ENCODE peak calls at places on chromosomes 4 and X, in nine cellular contexts. One of them, this sample, is unnamed.

GRCh38 chr4:23920716-23921446 is 31.0 kb upstream of the PPARGC1A start:
- DNase-seq in sigmoid colon: no peak
- DNase-seq in astrocyte of the cerebellum: no peak
- DNase-seq in fibroblast of mammary gland: no peak
- DNase-seq in foreskin fibroblast: no peak
- DNase-seq in MCF 10A: no peak
- DNase-seq in natural killer cell: no peak
- DNase-seq in GM12865: no peak
- DNase-seq in adrenal gland: no peak
- DNase-seq in this sample: peak

GRCh38 chrX:39813631-39814246 is 284.0 kb downstream of the BCOR start:
- DNase-seq in adrenal gland: peak
- DNase-seq in MCF 10A: peak
- DNase-seq in sigmoid colon: peak
- DNase-seq in foreskin fibroblast: peak
- DNase-seq in natural killer cell: no peak
- DNase-seq in astrocyte of the cerebellum: peak
- DNase-seq in fibroblast of mammary gland: peak
- DNase-seq in GM12865: no peak
- DNase-seq in this sample: peak

GRCh38 chrX:20857746-20858145 is 516.5 kb upstream of the CNKSR2 start:
- DNase-seq in GM12865: no peak
- DNase-seq in fibroblast of mammary gland: peak
- DNase-seq in sigmoid colon: peak
- DNase-seq in foreskin fibroblast: peak
- DNase-seq in natural killer cell: no peak
- DNase-seq in adrenal gland: no peak
- DNase-seq in astrocyte of the cerebellum: no peak
- DNase-seq in MCF 10A: peak
- DNase-seq in this sample: peak

GRCh38 chrX:153981771-153982533 is 9.4 kb downstream of the TMEM187 start:
- DNase-seq in GM12865: no peak
- DNase-seq in natural killer cell: no peak
- DNase-seq in sigmoid colon: no peak
- DNase-seq in foreskin fibroblast: peak
- DNase-seq in MCF 10A: no peak
- DNase-seq in adrenal gland: peak
- DNase-seq in fibroblast of mammary gland: peak
- DNase-seq in astrocyte of the cerebellum: no peak
- DNase-seq in this sample: no peak

GRCh38 chrX:88325634-88326033 is 421.4 kb upstream of the CPXCR1 start:
- DNase-seq in GM12865: no peak
- DNase-seq in MCF 10A: no peak
- DNase-seq in natural killer cell: no peak
- DNase-seq in foreskin fibroblast: no peak
- DNase-seq in fibroblast of mammary gland: no peak
- DNase-seq in astrocyte of the cerebellum: no peak
- DNase-seq in sigmoid colon: no peak
- DNase-seq in adrenal gland: no peak
- DNase-seq in this sample: no peak

GRCh38 chr4:140004580-140005314 is 149.2 kb downstream of the MAML3 start:
- DNase-seq in GM12865: no peak
- DNase-seq in astrocyte of the cerebellum: no peak
- DNase-seq in sigmoid colon: peak
- DNase-seq in MCF 10A: no peak
- DNase-seq in foreskin fibroblast: peak
- DNase-seq in adrenal gland: peak
- DNase-seq in natural killer cell: no peak
- DNase-seq in fibroblast of mammary gland: peak
- DNase-seq in this sample: peak

GRCh38 chrX:29652484-29652883 is 562.9 kb upstream of the MAGEB2 start:
- DNase-seq in astrocyte of the cerebellum: peak
- DNase-seq in foreskin fibroblast: peak
- DNase-seq in sigmoid colon: no peak
- DNase-seq in GM12865: no peak
- DNase-seq in MCF 10A: no peak
- DNase-seq in natural killer cell: no peak
- DNase-seq in adrenal gland: no peak
- DNase-seq in fibroblast of mammary gland: peak
- DNase-seq in this sample: peak

GRCh38 chr4:86058621-86059020 is 301.2 kb downstream of the MAPK10 start:
- DNase-seq in MCF 10A: no peak
- DNase-seq in adrenal gland: no peak
- DNase-seq in GM12865: no peak
- DNase-seq in foreskin fibroblast: no peak
- DNase-seq in astrocyte of the cerebellum: no peak
- DNase-seq in fibroblast of mammary gland: no peak
- DNase-seq in natural killer cell: no peak
- DNase-seq in sigmoid colon: no peak
- DNase-seq in this sample: no peak

GRCh38 chr4:54499308-54500074 is 158.3 kb upstream of the KIT start:
- DNase-seq in foreskin fibroblast: peak
- DNase-seq in astrocyte of the cerebellum: peak
- DNase-seq in natural killer cell: no peak
- DNase-seq in fibroblast of mammary gland: no peak
- DNase-seq in MCF 10A: peak
- DNase-seq in GM12865: no peak
- DNase-seq in adrenal gland: no peak
- DNase-seq in sigmoid colon: no peak
- DNase-seq in this sample: peak

GRCh38 chr4:76354517-76355473 is 48.3 kb downstream of the STBD1 start:
- DNase-seq in fibroblast of mammary gland: no peak
- DNase-seq in natural killer cell: no peak
- DNase-seq in astrocyte of the cerebellum: no peak
- DNase-seq in sigmoid colon: no peak
- DNase-seq in GM12865: no peak
- DNase-seq in adrenal gland: no peak
- DNase-seq in foreskin fibroblast: no peak
- DNase-seq in MCF 10A: no peak
- DNase-seq in this sample: no peak

GRCh38 chr4:82553020-82553419 is 8.8 kb downstream of the TMEM150C start:
- DNase-seq in fibroblast of mammary gland: no peak
- DNase-seq in GM12865: no peak
- DNase-seq in astrocyte of the cerebellum: no peak
- DNase-seq in MCF 10A: no peak
- DNase-seq in adrenal gland: no peak
- DNase-seq in natural killer cell: no peak
- DNase-seq in foreskin fibroblast: no peak
- DNase-seq in sigmoid colon: no peak
- DNase-seq in this sample: no peak

GRCh38 chr4:141352775-141353544 is 132.3 kb downstream of the ZNF330 start:
- DNase-seq in adrenal gland: no peak
- DNase-seq in foreskin fibroblast: peak
- DNase-seq in astrocyte of the cerebellum: peak
- DNase-seq in GM12865: no peak
- DNase-seq in MCF 10A: no peak
- DNase-seq in fibroblast of mammary gland: peak
- DNase-seq in natural killer cell: no peak
- DNase-seq in sigmoid colon: no peak
- DNase-seq in this sample: peak

GRCh38 chr4:150717952-150718351 is 136.0 kb downstream of the MAB21L2 start:
- DNase-seq in fibroblast of mammary gland: no peak
- DNase-seq in astrocyte of the cerebellum: no peak
- DNase-seq in natural killer cell: no peak
- DNase-seq in adrenal gland: no peak
- DNase-seq in foreskin fibroblast: no peak
- DNase-seq in GM12865: no peak
- DNase-seq in MCF 10A: no peak
- DNase-seq in sigmoid colon: no peak
- DNase-seq in this sample: no peak

GRCh38 chr4:150720973-150721518 is 139.1 kb downstream of the MAB21L2 start:
- DNase-seq in adrenal gland: no peak
- DNase-seq in GM12865: peak
- DNase-seq in fibroblast of mammary gland: no peak
- DNase-seq in astrocyte of the cerebellum: no peak
- DNase-seq in natural killer cell: no peak
- DNase-seq in MCF 10A: no peak
- DNase-seq in sigmoid colon: no peak
- DNase-seq in foreskin fibroblast: no peak
- DNase-seq in this sample: no peak

GRCh38 chr4:150725957-150726523 is 144.1 kb downstream of the MAB21L2 start:
- DNase-seq in GM12865: no peak
- DNase-seq in natural killer cell: no peak
- DNase-seq in adrenal gland: no peak
- DNase-seq in astrocyte of the cerebellum: no peak
- DNase-seq in MCF 10A: no peak
- DNase-seq in foreskin fibroblast: no peak
- DNase-seq in sigmoid colon: no peak
- DNase-seq in fibroblast of mammary gland: no peak
- DNase-seq in this sample: no peak

GRCh38 chr4:150723727-150724411 is 141.9 kb downstream of the MAB21L2 start:
- DNase-seq in fibroblast of mammary gland: no peak
- DNase-seq in natural killer cell: no peak
- DNase-seq in MCF 10A: no peak
- DNase-seq in sigmoid colon: no peak
- DNase-seq in foreskin fibroblast: no peak
- DNase-seq in astrocyte of the cerebellum: no peak
- DNase-seq in adrenal gland: no peak
- DNase-seq in GM12865: no peak
- DNase-seq in this sample: no peak

GRCh38 chr4:150722908-150723362 is 141.0 kb downstream of the MAB21L2 start:
- DNase-seq in GM12865: no peak
- DNase-seq in sigmoid colon: peak
- DNase-seq in MCF 10A: peak
- DNase-seq in foreskin fibroblast: peak
- DNase-seq in astrocyte of the cerebellum: no peak
- DNase-seq in natural killer cell: no peak
- DNase-seq in fibroblast of mammary gland: peak
- DNase-seq in adrenal gland: peak
- DNase-seq in this sample: peak
- TF ChIP-seq CTCF in GM12865: no peak
- TF ChIP-seq CTCF in sigmoid colon: no peak
- TF ChIP-seq CTCF in MCF 10A: peak
- TF ChIP-seq CTCF in foreskin fibroblast: no peak
- TF ChIP-seq CTCF in astrocyte of the cerebellum: no peak
- TF ChIP-seq CTCF in natural killer cell: no peak
- TF ChIP-seq CTCF in fibroblast of mammary gland: peak
- TF ChIP-seq CTCF in adrenal gland: peak
- TF ChIP-seq CTCF in this sample: peak

GRCh38 chrX:134895785-134896184 is 95.0 kb upstream of the SMIM10 start:
- DNase-seq in natural killer cell: no peak
- DNase-seq in astrocyte of the cerebellum: no peak
- DNase-seq in MCF 10A: no peak
- DNase-seq in GM12865: no peak
- DNase-seq in adrenal gland: no peak
- DNase-seq in foreskin fibroblast: no peak
- DNase-seq in fibroblast of mammary gland: no peak
- DNase-seq in sigmoid colon: no peak
- DNase-seq in this sample: no peak
- TF ChIP-seq CTCF in natural killer cell: no peak
- TF ChIP-seq CTCF in astrocyte of the cerebellum: no peak
- TF ChIP-seq CTCF in MCF 10A: no peak
- TF ChIP-seq CTCF in GM12865: no peak
- TF ChIP-seq CTCF in adrenal gland: no peak
- TF ChIP-seq CTCF in foreskin fibroblast: no peak
- TF ChIP-seq CTCF in fibroblast of mammary gland: no peak
- TF ChIP-seq CTCF in sigmoid colon: no peak
- TF ChIP-seq CTCF in this sample: no peak

GRCh38 chr4:130545596-130545995 is 1449.6 kb downstream of the C4orf33 start:
- DNase-seq in sigmoid colon: no peak
- DNase-seq in adrenal gland: no peak
- DNase-seq in MCF 10A: peak
- DNase-seq in natural killer cell: no peak
- DNase-seq in foreskin fibroblast: no peak
- DNase-seq in astrocyte of the cerebellum: no peak
- DNase-seq in GM12865: no peak
- DNase-seq in fibroblast of mammary gland: no peak
- DNase-seq in this sample: peak

GRCh38 chr4:130542953-130543352 is 1447.0 kb downstream of the C4orf33 start:
- DNase-seq in natural killer cell: no peak
- DNase-seq in GM12865: no peak
- DNase-seq in adrenal gland: no peak
- DNase-seq in foreskin fibroblast: no peak
- DNase-seq in MCF 10A: no peak
- DNase-seq in astrocyte of the cerebellum: no peak
- DNase-seq in fibroblast of mammary gland: no peak
- DNase-seq in sigmoid colon: no peak
- DNase-seq in this sample: no peak

GRCh38 chr4:130545171-130545570 is 1449.2 kb downstream of the C4orf33 start:
- DNase-seq in adrenal gland: no peak
- DNase-seq in astrocyte of the cerebellum: no peak
- DNase-seq in fibroblast of mammary gland: no peak
- DNase-seq in foreskin fibroblast: no peak
- DNase-seq in MCF 10A: no peak
- DNase-seq in GM12865: no peak
- DNase-seq in sigmoid colon: no peak
- DNase-seq in natural killer cell: no peak
- DNase-seq in this sample: no peak
- TF ChIP-seq CTCF in adrenal gland: no peak
- TF ChIP-seq CTCF in astrocyte of the cerebellum: no peak
- TF ChIP-seq CTCF in fibroblast of mammary gland: no peak
- TF ChIP-seq CTCF in foreskin fibroblast: no peak
- TF ChIP-seq CTCF in MCF 10A: no peak
- TF ChIP-seq CTCF in GM12865: no peak
- TF ChIP-seq CTCF in sigmoid colon: no peak
- TF ChIP-seq CTCF in natural killer cell: no peak
- TF ChIP-seq CTCF in this sample: no peak

GRCh38 chr4:80219301-80220025 is 22.2 kb downstream of the PRDM8 start:
- DNase-seq in GM12865: no peak
- DNase-seq in sigmoid colon: no peak
- DNase-seq in fibroblast of mammary gland: peak
- DNase-seq in MCF 10A: no peak
- DNase-seq in astrocyte of the cerebellum: no peak
- DNase-seq in natural killer cell: no peak
- DNase-seq in adrenal gland: no peak
- DNase-seq in foreskin fibroblast: peak
- DNase-seq in this sample: no peak

GRCh38 chr4:80216100-80216761 is 18.9 kb downstream of the PRDM8 start:
- DNase-seq in fibroblast of mammary gland: no peak
- DNase-seq in MCF 10A: no peak
- DNase-seq in astrocyte of the cerebellum: no peak
- DNase-seq in natural killer cell: no peak
- DNase-seq in foreskin fibroblast: no peak
- DNase-seq in sigmoid colon: no peak
- DNase-seq in GM12865: no peak
- DNase-seq in adrenal gland: no peak
- DNase-seq in this sample: no peak

GRCh38 chr4:80225628-80226027 is 28.3 kb downstream of the PRDM8 start:
- DNase-seq in GM12865: no peak
- DNase-seq in natural killer cell: no peak
- DNase-seq in adrenal gland: no peak
- DNase-seq in fibroblast of mammary gland: peak
- DNase-seq in sigmoid colon: no peak
- DNase-seq in astrocyte of the cerebellum: no peak
- DNase-seq in foreskin fibroblast: peak
- DNase-seq in MCF 10A: no peak
- DNase-seq in this sample: peak

GRCh38 chr4:80220711-80221110 is 23.4 kb downstream of the PRDM8 start:
- DNase-seq in MCF 10A: no peak
- DNase-seq in natural killer cell: no peak
- DNase-seq in fibroblast of mammary gland: no peak
- DNase-seq in sigmoid colon: no peak
- DNase-seq in astrocyte of the cerebellum: no peak
- DNase-seq in GM12865: no peak
- DNase-seq in foreskin fibroblast: no peak
- DNase-seq in adrenal gland: no peak
- DNase-seq in this sample: no peak

GRCh38 chr4:80221161-80221560 is 23.9 kb downstream of the PRDM8 start:
- DNase-seq in fibroblast of mammary gland: peak
- DNase-seq in adrenal gland: no peak
- DNase-seq in foreskin fibroblast: peak
- DNase-seq in MCF 10A: peak
- DNase-seq in natural killer cell: no peak
- DNase-seq in astrocyte of the cerebellum: no peak
- DNase-seq in GM12865: no peak
- DNase-seq in sigmoid colon: no peak
- DNase-seq in this sample: peak
- TF ChIP-seq CTCF in fibroblast of mammary gland: peak
- TF ChIP-seq CTCF in adrenal gland: no peak
- TF ChIP-seq CTCF in foreskin fibroblast: peak
- TF ChIP-seq CTCF in MCF 10A: peak
- TF ChIP-seq CTCF in natural killer cell: no peak
- TF ChIP-seq CTCF in astrocyte of the cerebellum: peak
- TF ChIP-seq CTCF in GM12865: no peak
- TF ChIP-seq CTCF in sigmoid colon: no peak
- TF ChIP-seq CTCF in this sample: no peak